ENCODE peak calls at places on chromosomes 1 and 21, in six cellular contexts. Z is sigmoid colon, N is HCT116, A is SK-N-SH, B is suprapubic skin, C is spleen. K is an unnamed sample.

GRCh38 chr1:228166170-228166936 is 749 bp downstream of the IBA57 start:
- DNase-seq in N (peak; percentile 71), Z (peak; percentile 87), A (peak; percentile 79), B (no peak), C (peak; percentile 91), K (peak; percentile 69)

GRCh38 chr21:45033791-45034555 is 40.4 kb upstream of the ADARB1 start:
- DNase-seq in A (no peak), Z (peak; percentile 78), N (no peak), B (no peak), C (no peak), K (no peak)

GRCh38 chr1:225699336-225699735 is 46.4 kb upstream of the ENAH start:
- DNase-seq in B (no peak), A (no peak), C (no peak), N (no peak), Z (no peak), K (no peak)

GRCh38 chr1:20604678-20605077 is 15.8 kb downstream of the CDA start:
- DNase-seq in A (no peak), B (no peak), N (no peak), C (no peak), Z (no peak), K (no peak)

GRCh38 chr1:36156329-36157114 is 562 bp downstream of the MAP7D1 start:
- DNase-seq in C (peak; percentile 93), N (no peak), B (peak; percentile 86), Z (peak; percentile 85), A (peak; percentile 85), K (peak; percentile 67)

GRCh38 chr1:199272690-199273089 is 633.9 kb downstream of the PTPRC start:
- DNase-seq in C (peak; percentile 67), Z (no peak), A (peak; percentile 4), N (peak; percentile 71), B (no peak), K (no peak)

GRCh38 chr1:156752843-156753486 is 1.5 kb upstream of the HDGF start:
- DNase-seq in A (no peak), C (peak; percentile 58), B (no peak), Z (no peak), N (no peak), K (no peak)

GRCh38 chr1:81670286-81670685 is 130.4 kb upstream of the ADGRL2 start:
- DNase-seq in N (no peak), A (peak; percentile 35), C (no peak), Z (peak; percentile 82), B (no peak), K (peak; percentile 78)

GRCh38 chr1:160838876-160839275 is 23.8 kb downstream of the CD244 start:
- DNase-seq in C (no peak), Z (no peak), N (no peak), B (no peak), A (no peak), K (no peak)

GRCh38 chr1:96333522-96334235 is 387.9 kb upstream of the PTBP2 start:
- DNase-seq in C (no peak), Z (no peak), B (no peak), A (no peak), N (no peak), K (no peak)

GRCh38 chr1:229042482-229042881 is 228.4 kb upstream of the RAB4A start:
- DNase-seq in C (no peak), B (no peak), Z (no peak), N (no peak), A (no peak), K (no peak)

GRCh38 chr1:165228676-165229075 is 127.8 kb downstream of the LMX1A start:
- DNase-seq in B (no peak), C (no peak), N (no peak), Z (no peak), A (no peak), K (no peak)

GRCh38 chr1:6148497-6149241 is 31.5 kb downstream of the CHD5 start:
- DNase-seq in N (peak; percentile 48), C (peak; percentile 80), Z (no peak), A (peak; percentile 92), B (no peak), K (peak; percentile 27)

GRCh38 chr1:246567258-246568235 is 1.3 kb downstream of the CNST start:
- DNase-seq in B (no peak), C (no peak), Z (no peak), A (peak; percentile 24), N (no peak), K (no peak)

GRCh38 chr1:67013573-67013972 is 40.4 kb downstream of the SLC35D1 start:
- DNase-seq in C (no peak), Z (no peak), N (no peak), A (no peak), B (no peak), K (no peak)

GRCh38 chr1:211894312-211894711 is 63.7 kb upstream of the LPGAT1 start:
- DNase-seq in C (no peak), N (no peak), B (no peak), Z (no peak), A (no peak), K (no peak)

GRCh38 chr21:45546636-45547203 is 4.5 kb upstream of the SLC19A1 start:
- DNase-seq in B (peak; percentile 44), C (peak; percentile 25), N (no peak), A (no peak), Z (no peak), K (no peak)

GRCh38 chr1:210123924-210124589 is 108.5 kb upstream of the SERTAD4 start:
- DNase-seq in B (no peak), C (no peak), N (no peak), A (no peak), Z (no peak), K (no peak)

GRCh38 chr1:165395522-165396300 is 39.2 kb upstream of the LMX1A start:
- DNase-seq in B (no peak), Z (no peak), N (no peak), C (no peak), A (no peak), K (peak; percentile 67)

GRCh38 chr1:205285391-205286101 is 36.0 kb downstream of the NUAK2 start:
- DNase-seq in B (no peak), C (peak; percentile 86), A (no peak), Z (no peak), N (no peak), K (no peak)

GRCh38 chr1:205287076-205287475 is 34.5 kb downstream of the NUAK2 start:
- DNase-seq in A (no peak), Z (no peak), C (no peak), N (no peak), B (no peak), K (no peak)

GRCh38 chr1:205283270-205284147 is 38.0 kb downstream of the NUAK2 start:
- DNase-seq in C (no peak), B (no peak), Z (no peak), N (no peak), A (no peak), K (no peak)

GRCh38 chr1:205286335-205286950 is 35.1 kb downstream of the NUAK2 start:
- DNase-seq in Z (no peak), C (peak; percentile 89), B (no peak), A (no peak), N (no peak), K (no peak)

GRCh38 chr1:205284420-205285144 is 37.0 kb downstream of the NUAK2 start:
- DNase-seq in Z (peak; percentile 95), N (peak; percentile 75), A (peak; percentile 56), C (peak; percentile 98), B (peak; percentile 94), K (peak; percentile 84)
- TF ChIP-seq POLR2AphosphoS5 in Z (no peak), N (peak; percentile 26), A (peak; percentile 66), C (peak; percentile 87), B (no peak), K (peak; percentile 83)

GRCh38 chr21:14815001-14815400 is 249.8 kb downstream of the NRIP1 start:
- DNase-seq in B (no peak), A (no peak), N (no peak), C (no peak), Z (no peak), K (no peak)
- H3K4me3 ChIP-seq in B (no peak overlapping the region), A (no peak overlapping the region), N (no peak overlapping the region), C (no peak overlapping the region), Z (no peak overlapping the region), K (no peak overlapping the region)

GRCh38 chr1:23403355-23403734 is 21.2 kb downstream of the TCEA3 start:
- DNase-seq in B (no peak), A (no peak), Z (no peak), C (no peak), N (no peak), K (no peak)

GRCh38 chr1:23402286-23403037 is 22.1 kb downstream of the TCEA3 start:
- DNase-seq in A (no peak), B (no peak), C (no peak), N (no peak), Z (no peak), K (no peak)

GRCh38 chr1:23405946-23406345 is 18.6 kb downstream of the TCEA3 start:
- DNase-seq in B (no peak), Z (no peak), C (no peak), A (no peak), N (no peak), K (no peak)

GRCh38 chr1:23403038-23403336 is 21.6 kb downstream of the TCEA3 start:
- DNase-seq in B (no peak), N (peak; percentile 28), C (no peak), A (no peak), Z (no peak), K (no peak)

DNA sequence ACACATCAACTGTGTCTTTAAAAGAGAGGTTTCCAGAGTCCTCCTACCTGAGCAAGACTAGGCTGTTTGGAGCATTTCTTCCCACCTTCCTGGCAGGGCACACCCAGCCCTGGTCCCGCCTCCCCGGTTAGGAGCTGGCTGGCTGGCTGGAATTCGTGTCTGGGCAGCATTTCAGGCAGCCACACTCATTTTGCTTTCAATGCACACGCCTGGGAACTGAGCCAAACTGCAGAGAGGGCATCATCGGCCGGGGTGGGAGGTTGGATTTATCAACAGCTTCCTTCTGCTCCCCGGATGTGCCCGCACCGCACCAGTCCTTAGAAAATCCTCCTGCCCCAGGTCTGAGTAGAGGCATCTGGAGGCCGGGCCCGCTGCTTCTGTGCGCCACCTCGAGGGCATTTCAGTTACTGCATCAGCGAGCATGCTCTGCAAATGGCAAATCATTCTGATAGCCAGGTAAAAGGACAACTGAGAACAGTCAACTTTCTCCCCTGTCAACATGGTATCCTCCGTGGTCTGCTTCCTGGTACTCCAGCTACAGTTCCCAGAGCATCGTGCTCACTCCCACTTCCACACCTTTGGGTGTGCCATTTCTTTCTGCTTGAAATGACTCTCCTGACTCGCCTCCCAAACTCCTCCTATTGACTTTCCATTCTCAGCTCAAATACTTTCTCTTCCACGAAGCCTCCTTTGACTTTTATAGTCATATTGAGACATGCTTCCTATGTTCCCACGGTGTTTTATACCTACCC is 20.6 kb downstream of the TCEA3 start:
- DNase-seq in B (peak; percentile 95), A (peak; percentile 89), C (peak; percentile 93), N (peak; percentile 85), Z (peak; percentile 95), K (peak; percentile 95)
- TF ChIP-seq POLR2AphosphoS5 in B (no peak), A (peak; percentile 53), C (peak; percentile 68), N (peak; percentile 48), Z (peak; percentile 32), K (peak; percentile 90)

DNA sequence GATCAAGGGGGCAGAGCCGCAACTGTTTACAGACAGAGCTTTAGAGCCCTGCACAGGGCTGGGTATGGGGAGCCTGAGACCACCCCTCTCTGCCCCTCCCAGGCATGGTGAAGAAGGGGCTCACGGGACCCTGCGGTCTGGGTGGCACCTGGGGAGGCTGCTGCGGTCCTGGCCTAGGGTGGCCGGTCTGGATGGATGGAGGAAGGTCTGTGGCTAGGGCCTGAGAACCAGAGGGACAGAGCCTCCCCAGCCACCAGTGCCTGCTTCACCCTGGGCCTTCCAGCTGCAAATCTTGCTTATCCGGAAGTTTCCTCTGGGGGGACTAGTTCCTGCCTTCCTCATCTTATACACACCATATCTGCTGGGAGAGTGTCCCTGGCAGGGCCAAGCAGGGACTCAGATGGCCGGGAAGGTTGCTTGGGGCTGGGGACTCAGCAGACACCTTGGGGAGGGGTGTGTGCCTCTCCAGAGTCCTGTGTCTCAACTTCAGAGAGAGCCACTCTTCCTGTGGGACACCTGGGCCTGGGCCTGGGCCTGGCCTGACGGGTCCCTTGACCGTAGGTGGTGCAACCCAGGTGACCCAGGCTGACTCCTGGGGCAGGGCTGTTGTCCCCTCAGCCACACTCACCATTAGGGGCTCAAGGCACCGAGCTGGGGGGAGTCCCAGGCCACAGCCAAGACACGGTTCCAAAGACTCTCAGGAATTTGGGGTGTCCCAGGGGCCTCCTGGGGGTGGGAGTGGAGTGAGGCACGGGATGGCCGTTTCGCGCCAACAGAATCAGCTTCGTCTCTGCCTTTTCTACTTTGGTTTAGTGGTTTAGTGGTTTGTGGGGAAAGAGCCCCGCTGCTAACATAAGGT is 52.0 kb upstream of the ACTRT2 start:
- DNase-seq in A (no peak), Z (peak; percentile 60), N (no peak), C (peak; percentile 56), B (no peak), K (no peak)
- H3K4me3 ChIP-seq in A (no peak overlapping the region), Z (no peak overlapping the region), N (no peak overlapping the region), C (no peak overlapping the region), B (no peak overlapping the region), K (no peak overlapping the region)

K was measured in prostate gland.